ENCODE peak calls at places on chromosome 16, in four cellular contexts. One of them, this sample, is unnamed.
A peak's percentile ranks its signal among the peaks of the same experiment; 100 is the strongest.

GRCh38 chr16:77273815-77274214 is 74.6 kb downstream of the SYCE1L start:
- DNase-seq in stimulated activated naive CD8-positive, alpha-beta T cell treated with anti-CD3 and anti-CD28 coated beads, Interleukin-15, amount 100 ng/mL, for 72 hours: no peak
- DNase-seq in NCI-H1092 treated with DMSO at 0.1 percent for 48 hours: no peak
- DNase-seq in effector CD4-positive, alpha-beta T cell: no peak
- DNase-seq in this sample: no peak

GRCh38 chr16:81445143-81445922 is 725 bp downstream of the CMIP start:
- DNase-seq in stimulated activated naive CD8-positive, alpha-beta T cell treated with anti-CD3 and anti-CD28 coated beads, Interleukin-15, amount 100 ng/mL, for 72 hours: peak; percentile 66
- DNase-seq in NCI-H1092 treated with DMSO at 0.1 percent for 48 hours: peak; percentile 42
- DNase-seq in effector CD4-positive, alpha-beta T cell: peak; percentile 11
- DNase-seq in this sample: no peak

GRCh38 chr16:67659675-67660563 is at the start of gene ACD:
- DNase-seq in stimulated activated naive CD8-positive, alpha-beta T cell treated with anti-CD3 and anti-CD28 coated beads, Interleukin-15, amount 100 ng/mL, for 72 hours: peak; percentile 95
- DNase-seq in NCI-H1092 treated with DMSO at 0.1 percent for 48 hours: peak; percentile 88
- DNase-seq in effector CD4-positive, alpha-beta T cell: peak; percentile 86
- DNase-seq in this sample: peak; percentile 92

GRCh38 chr16:50902457-50902856 is 160.6 kb downstream of the CYLD start:
- DNase-seq in stimulated activated naive CD8-positive, alpha-beta T cell treated with anti-CD3 and anti-CD28 coated beads, Interleukin-15, amount 100 ng/mL, for 72 hours: no peak
- DNase-seq in NCI-H1092 treated with DMSO at 0.1 percent for 48 hours: no peak
- DNase-seq in effector CD4-positive, alpha-beta T cell: no peak
- DNase-seq in this sample: no peak

GRCh38 chr16:21274172-21274726 is 3.8 kb downstream of the CRYM start:
- DNase-seq in stimulated activated naive CD8-positive, alpha-beta T cell treated with anti-CD3 and anti-CD28 coated beads, Interleukin-15, amount 100 ng/mL, for 72 hours: no peak
- DNase-seq in NCI-H1092 treated with DMSO at 0.1 percent for 48 hours: no peak
- DNase-seq in effector CD4-positive, alpha-beta T cell: no peak
- DNase-seq in this sample: no peak

GRCh38 chr16:57938936-57939871 is 31.7 kb downstream of the CNGB1 start:
- DNase-seq in stimulated activated naive CD8-positive, alpha-beta T cell treated with anti-CD3 and anti-CD28 coated beads, Interleukin-15, amount 100 ng/mL, for 72 hours: no peak
- DNase-seq in NCI-H1092 treated with DMSO at 0.1 percent for 48 hours: no peak
- DNase-seq in effector CD4-positive, alpha-beta T cell: no peak
- DNase-seq in this sample: no peak

GRCh38 chr16:27237229-27238015 is 31.1 kb downstream of the NSMCE1 start:
- DNase-seq in stimulated activated naive CD8-positive, alpha-beta T cell treated with anti-CD3 and anti-CD28 coated beads, Interleukin-15, amount 100 ng/mL, for 72 hours: peak; percentile 93
- DNase-seq in NCI-H1092 treated with DMSO at 0.1 percent for 48 hours: no peak
- DNase-seq in effector CD4-positive, alpha-beta T cell: peak; percentile 61
- DNase-seq in this sample: no peak

GRCh38 chr16:27382187-27382855 is 19.7 kb upstream of the IL21R start:
- DNase-seq in stimulated activated naive CD8-positive, alpha-beta T cell treated with anti-CD3 and anti-CD28 coated beads, Interleukin-15, amount 100 ng/mL, for 72 hours: no peak
- DNase-seq in NCI-H1092 treated with DMSO at 0.1 percent for 48 hours: no peak
- DNase-seq in effector CD4-positive, alpha-beta T cell: no peak
- DNase-seq in this sample: no peak

GRCh38 chr16:27431773-27432599 is 30.0 kb downstream of the IL21R start:
- DNase-seq in stimulated activated naive CD8-positive, alpha-beta T cell treated with anti-CD3 and anti-CD28 coated beads, Interleukin-15, amount 100 ng/mL, for 72 hours: no peak
- DNase-seq in NCI-H1092 treated with DMSO at 0.1 percent for 48 hours: no peak
- DNase-seq in effector CD4-positive, alpha-beta T cell: no peak
- DNase-seq in this sample: no peak

GRCh38 chr16:2035431-2036199 is 8.9 kb downstream of the NHERF2 start:
- DNase-seq in stimulated activated naive CD8-positive, alpha-beta T cell treated with anti-CD3 and anti-CD28 coated beads, Interleukin-15, amount 100 ng/mL, for 72 hours: no peak
- DNase-seq in NCI-H1092 treated with DMSO at 0.1 percent for 48 hours: peak; percentile 52
- DNase-seq in effector CD4-positive, alpha-beta T cell: no peak
- DNase-seq in this sample: no peak

GRCh38 chr16:50599494-50599893 is 51.3 kb downstream of the NKD1 start:
- DNase-seq in stimulated activated naive CD8-positive, alpha-beta T cell treated with anti-CD3 and anti-CD28 coated beads, Interleukin-15, amount 100 ng/mL, for 72 hours: no peak
- DNase-seq in NCI-H1092 treated with DMSO at 0.1 percent for 48 hours: no peak
- DNase-seq in effector CD4-positive, alpha-beta T cell: no peak
- DNase-seq in this sample: no peak

GRCh38 chr16:11480634-11481033 is 106.1 kb downstream of the LITAF start:
- DNase-seq in stimulated activated naive CD8-positive, alpha-beta T cell treated with anti-CD3 and anti-CD28 coated beads, Interleukin-15, amount 100 ng/mL, for 72 hours: no peak
- DNase-seq in NCI-H1092 treated with DMSO at 0.1 percent for 48 hours: no peak
- DNase-seq in effector CD4-positive, alpha-beta T cell: no peak
- DNase-seq in this sample: no peak

GRCh38 chr16:58638148-58639036 is 8.8 kb upstream of the CNOT1 start:
- DNase-seq in stimulated activated naive CD8-positive, alpha-beta T cell treated with anti-CD3 and anti-CD28 coated beads, Interleukin-15, amount 100 ng/mL, for 72 hours: no peak
- DNase-seq in NCI-H1092 treated with DMSO at 0.1 percent for 48 hours: no peak
- DNase-seq in effector CD4-positive, alpha-beta T cell: no peak
- DNase-seq in this sample: no peak

GRCh38 chr16:85659805-85660511 is 28.8 kb downstream of the GINS2 start:
- DNase-seq in stimulated activated naive CD8-positive, alpha-beta T cell treated with anti-CD3 and anti-CD28 coated beads, Interleukin-15, amount 100 ng/mL, for 72 hours: peak; percentile 69
- DNase-seq in NCI-H1092 treated with DMSO at 0.1 percent for 48 hours: peak; percentile 63
- DNase-seq in effector CD4-positive, alpha-beta T cell: peak; percentile 35
- DNase-seq in this sample: no peak

GRCh38 chr16:50539053-50539615 is 9.1 kb upstream of the NKD1 start:
- DNase-seq in stimulated activated naive CD8-positive, alpha-beta T cell treated with anti-CD3 and anti-CD28 coated beads, Interleukin-15, amount 100 ng/mL, for 72 hours: no peak
- DNase-seq in NCI-H1092 treated with DMSO at 0.1 percent for 48 hours: no peak
- DNase-seq in effector CD4-positive, alpha-beta T cell: no peak
- DNase-seq in this sample: no peak

GRCh38 chr16:62213763-62214162 is 177.5 kb upstream of the CDH8 start:
- DNase-seq in stimulated activated naive CD8-positive, alpha-beta T cell treated with anti-CD3 and anti-CD28 coated beads, Interleukin-15, amount 100 ng/mL, for 72 hours: no peak
- DNase-seq in NCI-H1092 treated with DMSO at 0.1 percent for 48 hours: no peak
- DNase-seq in effector CD4-positive, alpha-beta T cell: no peak
- DNase-seq in this sample: no peak

GRCh38 chr16:3431779-3432219 is 11.5 kb downstream of the ZNF597 start:
- DNase-seq in stimulated activated naive CD8-positive, alpha-beta T cell treated with anti-CD3 and anti-CD28 coated beads, Interleukin-15, amount 100 ng/mL, for 72 hours: peak; percentile 75
- DNase-seq in NCI-H1092 treated with DMSO at 0.1 percent for 48 hours: no peak
- DNase-seq in effector CD4-positive, alpha-beta T cell: no peak
- DNase-seq in this sample: no peak

GRCh38 chr16:54194008-54194731 is 92.4 kb downstream of the IRX3 start:
- DNase-seq in stimulated activated naive CD8-positive, alpha-beta T cell treated with anti-CD3 and anti-CD28 coated beads, Interleukin-15, amount 100 ng/mL, for 72 hours: no peak
- DNase-seq in NCI-H1092 treated with DMSO at 0.1 percent for 48 hours: peak; percentile 90
- DNase-seq in effector CD4-positive, alpha-beta T cell: no peak
- DNase-seq in this sample: no peak

GRCh38 chr16:11084484-11085024 is 140.2 kb downstream of the CLEC16A start:
- DNase-seq in stimulated activated naive CD8-positive, alpha-beta T cell treated with anti-CD3 and anti-CD28 coated beads, Interleukin-15, amount 100 ng/mL, for 72 hours: no peak
- DNase-seq in NCI-H1092 treated with DMSO at 0.1 percent for 48 hours: no peak
- DNase-seq in effector CD4-positive, alpha-beta T cell: no peak
- DNase-seq in this sample: no peak

GRCh38 chr16:57270221-57271062 is 14.0 kb downstream of the PLLP start:
- DNase-seq in stimulated activated naive CD8-positive, alpha-beta T cell treated with anti-CD3 and anti-CD28 coated beads, Interleukin-15, amount 100 ng/mL, for 72 hours: no peak
- DNase-seq in NCI-H1092 treated with DMSO at 0.1 percent for 48 hours: no peak
- DNase-seq in effector CD4-positive, alpha-beta T cell: no peak
- DNase-seq in this sample: no peak

GRCh38 chr16:81633147-81633619 is 145.9 kb upstream of the PLCG2 start:
- DNase-seq in stimulated activated naive CD8-positive, alpha-beta T cell treated with anti-CD3 and anti-CD28 coated beads, Interleukin-15, amount 100 ng/mL, for 72 hours: no peak
- DNase-seq in NCI-H1092 treated with DMSO at 0.1 percent for 48 hours: no peak
- DNase-seq in effector CD4-positive, alpha-beta T cell: no peak
- DNase-seq in this sample: no peak

GRCh38 chr16:14069818-14070217 is 1.3 kb upstream of the MRTFB start:
- DNase-seq in stimulated activated naive CD8-positive, alpha-beta T cell treated with anti-CD3 and anti-CD28 coated beads, Interleukin-15, amount 100 ng/mL, for 72 hours: no peak
- DNase-seq in NCI-H1092 treated with DMSO at 0.1 percent for 48 hours: no peak
- DNase-seq in effector CD4-positive, alpha-beta T cell: no peak
- DNase-seq in this sample: no peak

GRCh38 chr16:30829130-30830071 is 42.4 kb upstream of the ZNF629 start:
- DNase-seq in stimulated activated naive CD8-positive, alpha-beta T cell treated with anti-CD3 and anti-CD28 coated beads, Interleukin-15, amount 100 ng/mL, for 72 hours: no peak
- DNase-seq in NCI-H1092 treated with DMSO at 0.1 percent for 48 hours: no peak
- DNase-seq in effector CD4-positive, alpha-beta T cell: no peak
- DNase-seq in this sample: no peak

GRCh38 chr16:67022531-67023214 is 6.3 kb upstream of the CBFB start:
- DNase-seq in stimulated activated naive CD8-positive, alpha-beta T cell treated with anti-CD3 and anti-CD28 coated beads, Interleukin-15, amount 100 ng/mL, for 72 hours: no peak
- DNase-seq in NCI-H1092 treated with DMSO at 0.1 percent for 48 hours: no peak
- DNase-seq in effector CD4-positive, alpha-beta T cell: no peak
- DNase-seq in this sample: no peak

GRCh38 chr16:11907160-11907970 is 8.4 kb downstream of the GSPT1 start:
- DNase-seq in stimulated activated naive CD8-positive, alpha-beta T cell treated with anti-CD3 and anti-CD28 coated beads, Interleukin-15, amount 100 ng/mL, for 72 hours: no peak
- DNase-seq in NCI-H1092 treated with DMSO at 0.1 percent for 48 hours: no peak
- DNase-seq in effector CD4-positive, alpha-beta T cell: no peak
- DNase-seq in this sample: no peak

GRCh38 chr16:56866955-56867830 is 2.2 kb downstream of the SLC12A3 start:
- DNase-seq in stimulated activated naive CD8-positive, alpha-beta T cell treated with anti-CD3 and anti-CD28 coated beads, Interleukin-15, amount 100 ng/mL, for 72 hours: peak; percentile 39
- DNase-seq in NCI-H1092 treated with DMSO at 0.1 percent for 48 hours: peak; percentile 33
- DNase-seq in effector CD4-positive, alpha-beta T cell: peak; percentile 19
- DNase-seq in this sample: peak; percentile 41

GRCh38 chr16:20799599-20799998 is 6.7 kb downstream of the ERI2 start:
- DNase-seq in stimulated activated naive CD8-positive, alpha-beta T cell treated with anti-CD3 and anti-CD28 coated beads, Interleukin-15, amount 100 ng/mL, for 72 hours: no peak
- DNase-seq in NCI-H1092 treated with DMSO at 0.1 percent for 48 hours: no peak
- DNase-seq in effector CD4-positive, alpha-beta T cell: no peak
- DNase-seq in this sample: no peak

GRCh38 chr16:10745856-10746255 is 2.2 kb downstream of the NUBP1 start:
- DNase-seq in stimulated activated naive CD8-positive, alpha-beta T cell treated with anti-CD3 and anti-CD28 coated beads, Interleukin-15, amount 100 ng/mL, for 72 hours: no peak
- DNase-seq in NCI-H1092 treated with DMSO at 0.1 percent for 48 hours: no peak
- DNase-seq in effector CD4-positive, alpha-beta T cell: no peak
- DNase-seq in this sample: no peak

GRCh38 chr16:84055801-84056634 is 13.4 kb upstream of the SLC38A8 start:
- DNase-seq in stimulated activated naive CD8-positive, alpha-beta T cell treated with anti-CD3 and anti-CD28 coated beads, Interleukin-15, amount 100 ng/mL, for 72 hours: no peak
- DNase-seq in NCI-H1092 treated with DMSO at 0.1 percent for 48 hours: no peak
- DNase-seq in effector CD4-positive, alpha-beta T cell: no peak
- DNase-seq in this sample: no peak

GRCh38 chr16:53809088-53809951 is 105.4 kb downstream of the FTO start:
- DNase-seq in stimulated activated naive CD8-positive, alpha-beta T cell treated with anti-CD3 and anti-CD28 coated beads, Interleukin-15, amount 100 ng/mL, for 72 hours: no peak
- DNase-seq in NCI-H1092 treated with DMSO at 0.1 percent for 48 hours: no peak
- DNase-seq in effector CD4-positive, alpha-beta T cell: no peak
- DNase-seq in this sample: no peak

GRCh38 chr16:27795992-27796614 is 246.2 kb downstream of the KATNIP start:
- DNase-seq in stimulated activated naive CD8-positive, alpha-beta T cell treated with anti-CD3 and anti-CD28 coated beads, Interleukin-15, amount 100 ng/mL, for 72 hours: peak; percentile 16
- DNase-seq in NCI-H1092 treated with DMSO at 0.1 percent for 48 hours: no peak
- DNase-seq in effector CD4-positive, alpha-beta T cell: no peak
- DNase-seq in this sample: no peak

GRCh38 chr16:54466233-54466632 is 179.6 kb upstream of the IRX3 start:
- DNase-seq in stimulated activated naive CD8-positive, alpha-beta T cell treated with anti-CD3 and anti-CD28 coated beads, Interleukin-15, amount 100 ng/mL, for 72 hours: no peak
- DNase-seq in NCI-H1092 treated with DMSO at 0.1 percent for 48 hours: peak; percentile 94
- DNase-seq in effector CD4-positive, alpha-beta T cell: no peak
- DNase-seq in this sample: no peak

GRCh38 chr16:525520-526180 is 1.9 kb upstream of the CAPN15 start:
- DNase-seq in stimulated activated naive CD8-positive, alpha-beta T cell treated with anti-CD3 and anti-CD28 coated beads, Interleukin-15, amount 100 ng/mL, for 72 hours: peak; percentile 89
- DNase-seq in NCI-H1092 treated with DMSO at 0.1 percent for 48 hours: no peak
- DNase-seq in effector CD4-positive, alpha-beta T cell: peak; percentile 17
- DNase-seq in this sample: no peak

GRCh38 chr16:81071816-81072215 is 5.2 kb downstream of the C16orf46 start:
- DNase-seq in stimulated activated naive CD8-positive, alpha-beta T cell treated with anti-CD3 and anti-CD28 coated beads, Interleukin-15, amount 100 ng/mL, for 72 hours: no peak
- DNase-seq in NCI-H1092 treated with DMSO at 0.1 percent for 48 hours: no peak
- DNase-seq in effector CD4-positive, alpha-beta T cell: no peak
- DNase-seq in this sample: no peak

GRCh38 chr16:28193530-28194423 is 18.0 kb downstream of the XPO6 start:
- DNase-seq in stimulated activated naive CD8-positive, alpha-beta T cell treated with anti-CD3 and anti-CD28 coated beads, Interleukin-15, amount 100 ng/mL, for 72 hours: peak; percentile 58
- DNase-seq in NCI-H1092 treated with DMSO at 0.1 percent for 48 hours: no peak
- DNase-seq in effector CD4-positive, alpha-beta T cell: peak; percentile 24
- DNase-seq in this sample: no peak

GRCh38 chr16:10016761-10017160 is 165.5 kb downstream of the GRIN2A start:
- DNase-seq in stimulated activated naive CD8-positive, alpha-beta T cell treated with anti-CD3 and anti-CD28 coated beads, Interleukin-15, amount 100 ng/mL, for 72 hours: no peak
- DNase-seq in NCI-H1092 treated with DMSO at 0.1 percent for 48 hours: no peak
- DNase-seq in effector CD4-positive, alpha-beta T cell: no peak
- DNase-seq in this sample: no peak

GRCh38 chr16:84423416-84423837 is 55.1 kb downstream of the ATP2C2 start:
- DNase-seq in stimulated activated naive CD8-positive, alpha-beta T cell treated with anti-CD3 and anti-CD28 coated beads, Interleukin-15, amount 100 ng/mL, for 72 hours: no peak
- DNase-seq in NCI-H1092 treated with DMSO at 0.1 percent for 48 hours: peak; percentile 10
- DNase-seq in effector CD4-positive, alpha-beta T cell: no peak
- DNase-seq in this sample: no peak